ENCODE peak calls at places on chromosomes 12 and 14, in nine cellular contexts. H is thyroid gland; E is tibial artery; K is effector memory CD4-positive, alpha-beta T cell; S is substantia nigra; F is CD8-positive, alpha-beta memory T cell; C is mesendoderm; D is fibroblast of lung; W is lung. L is an unnamed sample.

GRCh38 chr14:50225974-50226297 is 5.4 kb downstream of the SOS2 start:
- DNase-seq in H (no peak), E (no peak), K (no peak), S (no peak), F (no peak), C (peak), D (no peak), W (no peak), L (no peak)

GRCh38 chr14:94000986-94001385 is 3.9 kb downstream of the CCDC197 start:
- DNase-seq in H (no peak), E (no peak), K (no peak), S (no peak), F (no peak), C (no peak), D (no peak), W (no peak), L (no peak)

GRCh38 chr12:105352049-105352448 is 21.6 kb downstream of the C12orf75 start:
- DNase-seq in H (no peak), E (no peak), K (no peak), S (no peak), F (no peak), C (no peak), D (no peak), W (no peak), L (no peak)

GRCh38 chr12:116346751-116347150 is 69.3 kb upstream of the MED13L start:
- DNase-seq in H (peak), E (no peak), K (no peak), S (no peak), F (no peak), C (no peak), D (peak), W (no peak), L (no peak)

GRCh38 chr14:38412654-38413053 is 156.8 kb upstream of the CLEC14A start:
- DNase-seq in H (no peak), E (no peak), K (no peak), S (no peak), F (no peak), C (no peak), D (no peak), W (no peak), L (no peak)

GRCh38 chr12:6068226-6068625 is 56.2 kb downstream of the VWF start:
- DNase-seq in H (no peak), E (no peak), K (no peak), S (no peak), F (no peak), C (no peak), D (peak), W (no peak), L (no peak)

GRCh38 chr14:97021571-97022171 is 224.5 kb downstream of the VRK1 start:
- DNase-seq in H (no peak), E (no peak), K (no peak), S (no peak), F (no peak), C (peak), D (no peak), W (no peak), L (no peak)

GRCh38 chr12:22231836-22232235 is 102.7 kb downstream of the ST8SIA1 start:
- DNase-seq in H (no peak), E (no peak), K (no peak), S (no peak), F (no peak), C (peak), D (no peak), W (no peak), L (no peak)

GRCh38 chr12:121038861-121039654 is at the start of gene OASL:
- DNase-seq in H (peak), E (peak), K (peak), S (peak), F (peak), C (no peak), D (peak), W (no peak), L (no peak)

GRCh38 chr14:27725482-27725881 is 1041.1 kb upstream of the FOXG1 start:
- DNase-seq in H (no peak), E (no peak), K (no peak), S (no peak), F (no peak), C (no peak), D (no peak), W (no peak), L (no peak)

GRCh38 chr14:105855893-105856675 is 329.7 kb downstream of the TMEM121 start:
- DNase-seq in H (no peak), E (no peak), K (no peak), S (no peak), F (no peak), C (no peak), D (no peak), W (no peak), L (peak)

GRCh38 chr12:62813031-62813829 is 121.7 kb downstream of the PPM1H start:
- DNase-seq in H (peak), E (peak), K (no peak), S (peak), F (no peak), C (peak), D (peak), W (peak), L (peak)

GRCh38 chr12:126627596-126627995 is 1562.4 kb downstream of the AACS start:
- DNase-seq in H (no peak), E (no peak), K (no peak), S (no peak), F (no peak), C (no peak), D (no peak), W (no peak), L (no peak)

GRCh38 chr12:87020071-87020470 is 763.9 kb upstream of the MGAT4C start:
- DNase-seq in H (no peak), E (no peak), K (no peak), S (no peak), F (no peak), C (peak), D (no peak), W (no peak), L (no peak)

GRCh38 chr14:21923820-21924219 is 250.2 kb upstream of the OR4E1 start:
- DNase-seq in H (no peak), E (no peak), K (peak), S (no peak), F (no peak), C (no peak), D (no peak), W (no peak), L (no peak)

GRCh38 chr12:43899574-43899973 is 63.7 kb downstream of the TMEM117 start:
- DNase-seq in H (no peak), E (no peak), K (no peak), S (no peak), F (no peak), C (no peak), D (no peak), W (no peak), L (no peak)

GRCh38 chr12:28175098-28175589 is 15.1 kb upstream of the CCDC91 start:
- DNase-seq in H (no peak), E (no peak), K (no peak), S (no peak), F (no peak), C (no peak), D (no peak), W (no peak), L (no peak)

GRCh38 chr12:78388461-78388860 is 476.1 kb upstream of the SYT1 start:
- DNase-seq in H (no peak), E (no peak), K (no peak), S (no peak), F (no peak), C (no peak), D (no peak), W (no peak), L (no peak)

GRCh38 chr14:88473791-88474190 is 81.0 kb downstream of the PTPN21 start:
- DNase-seq in H (no peak), E (no peak), K (no peak), S (no peak), F (no peak), C (peak), D (no peak), W (no peak), L (no peak)

GRCh38 chr14:88470542-88471440 is 84.0 kb downstream of the PTPN21 start:
- DNase-seq in H (no peak), E (no peak), K (no peak), S (no peak), F (no peak), C (no peak), D (peak), W (no peak), L (no peak)

GRCh38 chr14:88463318-88463717 is 77.9 kb downstream of the SPATA7 start:
- DNase-seq in H (no peak), E (no peak), K (no peak), S (no peak), F (no peak), C (peak), D (no peak), W (no peak), L (no peak)

DNA sequence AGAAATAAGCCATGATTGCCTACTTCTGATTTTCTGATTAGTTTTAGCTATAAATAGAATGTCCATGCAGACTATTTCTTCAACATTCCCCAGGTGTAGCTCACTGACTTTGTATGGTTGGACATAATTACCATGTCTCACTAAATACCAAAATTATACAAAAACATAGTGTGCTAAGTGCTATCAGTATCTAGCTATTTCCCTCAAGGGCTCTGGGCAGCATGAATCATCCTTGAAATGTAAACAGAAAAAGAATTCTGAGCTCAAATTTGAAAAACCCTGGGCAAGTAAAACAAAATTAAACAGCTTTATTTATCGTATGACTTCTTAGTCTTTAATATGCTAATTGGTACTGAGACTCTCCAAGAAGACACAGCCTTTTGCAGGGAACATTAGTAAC is 82.9 kb downstream of the SPATA7 start:
- DNase-seq in H (no peak), E (no peak), K (no peak), S (no peak), F (no peak), C (no peak), D (peak), W (no peak), L (no peak)
- H3K27ac ChIP-seq in H (no peak), E (no peak), K (no peak), S (no peak), F (no peak), C (no peak), D (no peak), W (no peak), L (no peak)

GRCh38 chr12:54008260-54008552 is 579 bp upstream of the HOXC8 start:
- DNase-seq in H (no peak), E (no peak), K (no peak), S (no peak), F (no peak), C (no peak), D (no peak), W (no peak), L (no peak)
- H3K27ac ChIP-seq in H (no peak), E (peak), K (no peak), S (no peak), F (no peak), C (no peak), D (no peak), W (no peak), L (no peak)

GRCh38 chr12:89309452-89309802 is 42.9 kb downstream of the DUSP6 start:
- DNase-seq in H (no peak), E (no peak), K (no peak), S (no peak), F (no peak), C (no peak), D (no peak), W (no peak), L (no peak)

GRCh38 chr12:89309815-89310214 is 42.5 kb downstream of the DUSP6 start:
- DNase-seq in H (no peak), E (no peak), K (no peak), S (no peak), F (no peak), C (no peak), D (no peak), W (no peak), L (no peak)

GRCh38 chr12:89305373-89305772 is 46.9 kb downstream of the DUSP6 start:
- DNase-seq in H (no peak), E (no peak), K (no peak), S (no peak), F (no peak), C (no peak), D (no peak), W (no peak), L (no peak)

GRCh38 chr12:89306827-89307498 is 45.3 kb downstream of the DUSP6 start:
- DNase-seq in H (no peak), E (no peak), K (no peak), S (no peak), F (no peak), C (no peak), D (no peak), W (no peak), L (no peak)

GRCh38 chr12:89307665-89308253 is 44.5 kb downstream of the DUSP6 start:
- DNase-seq in H (no peak), E (no peak), K (no peak), S (no peak), F (no peak), C (no peak), D (no peak), W (no peak), L (no peak)
- H3K27ac ChIP-seq in H (no peak), E (no peak), K (no peak), S (no peak), F (no peak), C (no peak), D (no peak), W (no peak), L (no peak)

GRCh38 chr14:88563845-88564244 is 1.0 kb downstream of the ZC3H14 start:
- DNase-seq in H (no peak), E (no peak), K (no peak), S (no peak), F (no peak), C (peak), D (no peak), W (no peak), L (no peak)
- H3K27ac ChIP-seq in H (no peak), E (peak), K (peak), S (no peak), F (peak), C (no peak), D (peak), W (no peak), L (peak)

DNA sequence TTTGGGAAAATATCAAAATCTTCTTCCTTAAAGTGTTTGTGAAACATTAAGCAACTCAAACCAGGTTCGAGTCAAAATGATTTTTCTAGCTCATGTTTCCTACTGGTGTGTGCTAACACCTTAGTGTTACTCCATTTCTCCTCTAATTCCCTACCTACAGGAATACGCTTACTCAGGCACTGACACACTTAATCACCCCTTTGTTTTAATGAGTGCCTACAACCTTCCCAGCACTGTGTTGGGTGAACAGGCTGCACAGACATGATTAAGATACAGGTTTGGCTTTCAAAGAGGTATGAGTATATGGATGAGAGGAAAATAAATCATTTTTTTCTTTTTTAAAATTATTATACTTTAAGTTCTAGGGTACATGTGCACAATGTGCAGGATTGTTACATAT is 15.6 kb upstream of the PZP start:
- DNase-seq in H (no peak), E (no peak), K (no peak), S (no peak), F (no peak), C (no peak), D (no peak), W (no peak), L (no peak)
- H3K27ac ChIP-seq in H (no peak), E (no peak), K (no peak), S (no peak), F (no peak), C (no peak), D (no peak), W (no peak), L (no peak)

GRCh38 chr14:89351958-89352404 is 65.1 kb downstream of the FOXN3 start:
- DNase-seq in H (no peak), E (no peak), K (no peak), S (no peak), F (no peak), C (no peak), D (no peak), W (no peak), L (no peak)
- H3K27ac ChIP-seq in H (no peak), E (peak), K (peak), S (no peak), F (no peak), C (peak), D (no peak), W (peak), L (peak)

DNA sequence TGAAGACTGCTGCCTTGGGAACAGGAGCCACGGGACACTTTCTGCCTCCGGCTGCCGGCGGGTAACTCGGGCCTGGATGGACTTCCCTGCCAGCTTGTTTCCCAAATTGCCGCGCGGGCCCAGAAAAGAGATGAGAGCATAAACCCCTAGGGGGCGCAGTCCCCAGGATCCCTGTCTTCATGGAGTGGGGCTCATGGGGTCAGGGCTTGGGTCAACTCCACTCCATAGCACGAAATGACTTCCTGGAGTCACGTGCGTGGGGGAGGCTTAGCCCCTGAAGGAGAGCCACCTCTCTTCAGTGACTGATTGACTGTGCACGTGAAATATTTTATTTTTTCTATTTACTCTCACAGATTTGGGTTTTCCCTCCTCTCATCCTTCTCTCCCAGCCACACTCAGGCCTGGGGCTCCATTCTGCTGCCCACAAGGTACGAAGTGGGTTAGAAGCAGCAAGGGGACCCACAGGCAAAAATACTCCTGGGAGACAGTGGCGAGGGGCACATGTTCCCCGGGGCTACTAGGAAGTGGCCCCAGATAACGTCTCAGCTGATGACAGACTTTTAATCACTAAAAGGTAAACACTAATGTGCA is 10.0 kb downstream of the PGF start:
- DNase-seq in H (no peak), E (peak), K (no peak), S (no peak), F (no peak), C (peak), D (peak), W (no peak), L (no peak)
- H3K27ac ChIP-seq in H (no peak), E (peak), K (no peak), S (no peak), F (no peak), C (no peak), D (no peak), W (no peak), L (no peak)

GRCh38 chr14:51424041-51424440 is 184.0 kb downstream of the TMX1 start:
- DNase-seq in H (no peak), E (no peak), K (no peak), S (no peak), F (no peak), C (no peak), D (no peak), W (no peak), L (no peak)
- H3K27ac ChIP-seq in H (no peak), E (peak), K (no peak), S (no peak), F (no peak), C (no peak), D (no peak), W (no peak), L (peak)

L was measured in right atrium auricular region.